ENCODE peak calls at places on chromosome 1, in eight cellular contexts. P is NAMALWA, A is pons, U is T-helper 22 cell, E is astrocyte of the spinal cord, K is EH, O is hepatocyte, W is T-cell. Y is an unnamed sample.

GRCh38 chr1:12549460-12550349 is 68.3 kb downstream of the DHRS3 start:
- DNase-seq in P (peak; percentile 10), A (no peak), U (no peak), E (peak; percentile 97), K (peak; percentile 92), O (peak; percentile 86), W (no peak), Y (peak; percentile 95)

GRCh38 chr1:31871703-31872102 is 55.9 kb upstream of the SPOCD1 start:
- DNase-seq in P (no peak), A (no peak), U (no peak), E (no peak), K (peak; percentile 19), O (no peak), W (no peak), Y (no peak)

GRCh38 chr1:15171271-15171908 is 17.8 kb downstream of the TMEM51 start:
- DNase-seq in P (no peak), A (no peak), U (no peak), E (no peak), K (no peak), O (no peak), W (no peak), Y (no peak)

GRCh38 chr1:115929846-115930245 is 46.5 kb upstream of the SLC22A15 start:
- DNase-seq in P (no peak), A (no peak), U (no peak), E (peak; percentile 67), K (peak; percentile 71), O (peak; percentile 54), W (no peak), Y (peak; percentile 41)

GRCh38 chr1:8598060-8598724 is 219.2 kb downstream of the RERE start:
- DNase-seq in P (no peak), A (peak; percentile 77), U (no peak), E (peak; percentile 46), K (peak; percentile 47), O (peak; percentile 48), W (no peak), Y (peak; percentile 9)

GRCh38 chr1:223707270-223708000 is 4.9 kb upstream of the CAPN2 start:
- DNase-seq in P (no peak), A (no peak), U (no peak), E (peak; percentile 98), K (peak; percentile 99), O (peak; percentile 91), W (no peak), Y (peak; percentile 99)

GRCh38 chr1:89670168-89670567 is 37.2 kb downstream of the LRRC8C start:
- DNase-seq in P (peak; percentile 93), A (peak; percentile 17), U (no peak), E (peak; percentile 54), K (no peak), O (no peak), W (no peak), Y (no peak)

GRCh38 chr1:38053416-38054091 is 7.0 kb upstream of the POU3F1 start:
- DNase-seq in P (no peak), A (no peak), U (no peak), E (no peak), K (no peak), O (no peak), W (no peak), Y (no peak)

GRCh38 chr1:54980528-54981241 is at the start of gene TMEM61:
- DNase-seq in P (no peak), A (no peak), U (no peak), E (no peak), K (no peak), O (peak; percentile 50), W (no peak), Y (no peak)

GRCh38 chr1:29972664-29973063 is 736.3 kb downstream of the PTPRU start:
- DNase-seq in P (no peak), A (no peak), U (no peak), E (no peak), K (no peak), O (no peak), W (no peak), Y (no peak)

GRCh38 chr1:151373196-151373595 is 691 bp upstream of the SELENBP1 start:
- DNase-seq in P (no peak), A (no peak), U (no peak), E (no peak), K (no peak), O (no peak), W (no peak), Y (no peak)

GRCh38 chr1:166176416-166176815 is 9.6 kb upstream of the FAM78B start:
- DNase-seq in P (no peak), A (no peak), U (no peak), E (no peak), K (no peak), O (no peak), W (no peak), Y (no peak)